ENCODE peak calls at places on chromosome 11, in ten cellular contexts. N is psoas muscle, G is hepatocyte, R is coronary artery, A is tibial artery, J is A549, I is sigmoid colon, H is body of pancreas, D is stomach, O is breast epithelium. P is an unnamed sample.

GRCh38 chr11:35170503-35170902 is 31.5 kb downstream of the CD44 start:
- DNase-seq in H (no peak), R (no peak), G (no peak), O (no peak), D (no peak), I (no peak), A (no peak), J (no peak), N (no peak), P (no peak)

GRCh38 chr11:113114452-113115027 is 153.3 kb downstream of the NCAM1 start:
- DNase-seq in A (peak), N (peak), J (peak), D (peak), I (peak), R (no peak), H (peak), G (peak), O (peak), P (peak)

GRCh38 chr11:99814021-99814420 is 793.3 kb downstream of the CNTN5 start:
- DNase-seq in D (no peak), O (no peak), H (no peak), A (no peak), J (no peak), I (no peak), R (no peak), G (no peak), N (no peak), P (no peak)

GRCh38 chr11:120545813-120546212 is 34.3 kb downstream of the GRIK4 start:
- DNase-seq in R (no peak), O (no peak), N (no peak), H (no peak), I (no peak), J (no peak), D (no peak), G (no peak), A (no peak), P (no peak)

GRCh38 chr11:12243511-12243910 is 133.1 kb downstream of the MICAL2 start:
- DNase-seq in O (no peak), A (no peak), H (no peak), G (no peak), N (no peak), I (no peak), J (no peak), R (no peak), D (no peak), P (no peak)

GRCh38 chr11:126637800-126638175 is 282.3 kb downstream of the ST3GAL4 start:
- DNase-seq in N (no peak), R (no peak), A (no peak), O (no peak), G (no peak), J (no peak), D (no peak), I (no peak), H (no peak), P (no peak)

GRCh38 chr11:128551641-128552335 is 35.6 kb downstream of the ETS1 start:
- DNase-seq in I (no peak), A (no peak), G (no peak), R (no peak), N (no peak), H (no peak), D (no peak), O (no peak), J (no peak), P (no peak)

GRCh38 chr11:91085985-91086384 is 863.1 kb upstream of the CHORDC1 start:
- DNase-seq in R (no peak), A (no peak), I (no peak), G (no peak), O (no peak), H (no peak), N (no peak), D (no peak), J (no peak), P (no peak)

GRCh38 chr11:126051117-126051516 is 11.5 kb downstream of the CDON start:
- DNase-seq in D (no peak), A (no peak), J (no peak), N (no peak), H (no peak), G (no peak), O (no peak), I (no peak), R (no peak), P (no peak)

GRCh38 chr11:45322111-45322705 is 36.1 kb upstream of the SYT13 start:
- DNase-seq in J (no peak), N (no peak), R (peak), O (no peak), I (peak), H (no peak), A (no peak), G (no peak), D (no peak), P (no peak)

DNA sequence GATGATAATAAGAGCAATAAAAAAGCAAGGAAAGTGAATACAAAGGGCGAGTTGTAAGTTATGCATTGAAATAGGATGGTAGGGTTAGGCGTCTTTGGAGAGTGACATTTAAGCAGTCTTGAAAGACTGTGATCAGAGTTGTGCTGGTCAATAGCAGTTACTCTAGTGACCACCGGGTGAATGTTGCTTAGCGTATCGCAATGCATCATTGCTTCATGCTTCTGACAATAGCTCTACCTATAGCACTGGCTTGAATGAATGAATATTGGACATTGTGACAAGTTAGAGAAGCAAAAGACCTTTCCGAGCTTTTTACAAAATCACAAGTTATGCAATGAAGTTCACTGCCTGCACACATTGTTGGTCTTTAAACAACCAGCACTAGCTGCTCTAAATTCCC is 7.7 kb upstream of the OR8B12 start:
- DNase-seq in O (no peak), J (peak), A (no peak), G (no peak), N (no peak), H (no peak), I (no peak), R (no peak), D (no peak), P (no peak)
- TF ChIP-seq CTCF in O (no peak), J (no peak), A (no peak), G (no peak), N (no peak), H (no peak), I (no peak), R (no peak), D (no peak), P (no peak)

GRCh38 chr11:86580535-86580934 is 91.9 kb downstream of the ME3 start:
- DNase-seq in H (no peak), R (no peak), J (no peak), O (no peak), D (no peak), I (no peak), A (no peak), N (no peak), G (no peak), P (no peak)

GRCh38 chr11:86576946-86577624 is 95.3 kb downstream of the ME3 start:
- DNase-seq in R (no peak), H (no peak), O (no peak), G (no peak), J (no peak), I (no peak), D (no peak), N (no peak), A (no peak), P (no peak)

GRCh38 chr11:86577663-86578636 is 94.5 kb downstream of the ME3 start:
- DNase-seq in R (no peak), A (peak), N (peak), I (peak), G (peak), O (peak), D (no peak), J (peak), H (peak), P (peak)

GRCh38 chr11:86578727-86579405 is 93.5 kb downstream of the ME3 start:
- DNase-seq in R (no peak), J (no peak), G (no peak), H (no peak), D (no peak), I (no peak), N (no peak), A (no peak), O (peak), P (no peak)

DNA sequence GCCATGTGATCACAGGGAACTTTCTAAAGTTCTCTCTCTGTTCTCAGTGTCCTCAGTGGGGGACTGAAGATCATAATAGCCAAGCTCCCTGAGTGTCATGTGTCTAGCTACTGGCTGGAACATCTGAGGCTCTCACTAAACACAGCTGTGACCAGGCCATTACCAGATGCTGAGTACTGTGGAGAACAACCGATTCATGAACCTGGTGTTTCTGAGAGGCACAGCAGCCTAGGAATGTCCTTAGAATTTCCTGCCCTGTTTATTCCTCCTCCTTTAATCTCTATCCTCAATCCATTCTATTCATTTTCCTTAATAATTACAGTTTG is 93.0 kb downstream of the ME3 start:
- DNase-seq in J (no peak), H (no peak), A (peak), N (no peak), R (no peak), I (no peak), O (no peak), D (no peak), G (no peak), P (no peak)
- H3K27ac ChIP-seq in J (peak), H (no peak), A (peak), N (no peak), R (no peak), I (no peak), O (peak), D (no peak), G (peak), P (no peak)

GRCh38 chr11:63686912-63687311 is 5.6 kb downstream of the RTN3 start:
- DNase-seq in D (no peak), R (no peak), J (no peak), G (no peak), H (no peak), O (no peak), A (no peak), N (no peak), I (no peak), P (no peak)

GRCh38 chr11:63682045-63682915 is 980 bp downstream of the RTN3 start:
- DNase-seq in O (no peak), R (no peak), J (peak), I (peak), G (peak), H (peak), D (no peak), A (peak), N (no peak), P (peak)

GRCh38 chr11:63683133-63683991 is 2.1 kb downstream of the RTN3 start:
- DNase-seq in A (no peak), H (no peak), D (no peak), N (no peak), G (no peak), I (no peak), J (no peak), O (no peak), R (no peak), P (no peak)

GRCh38 chr11:63687845-63688244 is 6.5 kb downstream of the RTN3 start:
- DNase-seq in I (no peak), O (no peak), D (no peak), A (no peak), N (no peak), R (no peak), H (no peak), G (no peak), J (no peak), P (no peak)
- TF ChIP-seq CTCF in I (no peak), O (no peak), D (no peak), A (no peak), N (no peak), R (no peak), H (no peak), G (no peak), J (no peak), P (no peak)

GRCh38 chr11:67634366-67635230 is 4.9 kb upstream of the NUDT8 start:
- DNase-seq in R (peak), A (no peak), N (no peak), G (peak), D (no peak), H (no peak), O (no peak), I (peak), J (no peak), P (no peak)
- H3K27ac ChIP-seq in R (no peak), A (no peak), N (no peak), G (no peak), D (no peak), H (no peak), O (no peak), I (no peak), J (no peak), P (no peak)